ENCODE peak calls at places on chromosomes 16 and 17, in ten cellular contexts. M is ureter; D is T-helper 1 cell; C is left ventricle myocardium inferior; A is stimulated activated CD4-positive, alpha-beta T cell treated with anti-CD3 and anti-CD28 coated beads, Interleukin-15, amount 100 ng/mL, for 1 hour; T is fibroblast of mammary gland; S is activated CD4-positive, alpha-beta T cell treated with anti-CD3 and anti-CD28 coated beads for 24 hours; X is mammary epithelial cell; Y is effector CD4-positive, alpha-beta T cell; B is AG04450. H is an unnamed sample.

GRCh38 chr17:2421315-2422147 is 20.7 kb upstream of the MNT start:
- DNase-seq in M (no peak), D (no peak), C (no peak), A (no peak), T (peak), S (no peak), X (peak), Y (no peak), B (no peak), H (no peak)

GRCh38 chr16:89094252-89094901 is 725 bp downstream of the ACSF3 start:
- DNase-seq in M (no peak), D (no peak), C (no peak), A (no peak), T (no peak), S (no peak), X (peak), Y (no peak), B (no peak), H (peak)

GRCh38 chr17:32158870-32159585 is 16.7 kb downstream of the RHOT1 start:
- DNase-seq in M (no peak), D (no peak), C (no peak), A (no peak), T (no peak), S (no peak), X (no peak), Y (no peak), B (no peak), H (no peak)

GRCh38 chr16:17846030-17846429 is 375.3 kb upstream of the XYLT1 start:
- DNase-seq in M (no peak), D (no peak), C (no peak), A (no peak), T (no peak), S (no peak), X (no peak), Y (no peak), B (no peak), H (no peak)

GRCh38 chr17:81615401-81615930 is 21.4 kb downstream of the NPLOC4 start:
- DNase-seq in M (no peak), D (no peak), C (no peak), A (no peak), T (no peak), S (no peak), X (no peak), Y (no peak), B (no peak), H (no peak)

GRCh38 chr16:4323845-4324478 is 8.1 kb downstream of the GLIS2 start:
- DNase-seq in M (peak), D (no peak), C (peak), A (no peak), T (peak), S (no peak), X (no peak), Y (no peak), B (no peak), H (no peak)

GRCh38 chr16:83653785-83654184 is 154.0 kb upstream of the HSBP1 start:
- DNase-seq in M (no peak), D (no peak), C (no peak), A (no peak), T (peak), S (no peak), X (peak), Y (no peak), B (no peak), H (no peak)

GRCh38 chr16:57260294-57260929 is 15.4 kb downstream of the ARL2BP start:
- DNase-seq in M (no peak), D (no peak), C (no peak), A (no peak), T (peak), S (no peak), X (peak), Y (peak), B (peak), H (peak)

GRCh38 chr16:81551821-81552304 is 107.3 kb downstream of the CMIP start:
- DNase-seq in M (no peak), D (no peak), C (peak), A (no peak), T (no peak), S (no peak), X (no peak), Y (no peak), B (no peak), H (no peak)

GRCh38 chr17:58085039-58085715 is 2.0 kb downstream of the DYNLL2 start:
- DNase-seq in M (no peak), D (no peak), C (no peak), A (no peak), T (no peak), S (no peak), X (no peak), Y (no peak), B (no peak), H (no peak)

GRCh38 chr17:56110463-56111138 is 42.7 kb upstream of the ANKFN1 start:
- DNase-seq in M (peak), D (no peak), C (no peak), A (no peak), T (no peak), S (no peak), X (no peak), Y (no peak), B (no peak), H (no peak)

GRCh38 chr17:142102-142661 is 4.8 kb downstream of the SCGB1C2 start:
- DNase-seq in M (peak), D (no peak), C (no peak), A (no peak), T (peak), S (no peak), X (peak), Y (no peak), B (no peak), H (peak)

GRCh38 chr17:8038954-8039610 is at the start of gene ALOX15B:
- DNase-seq in M (no peak), D (no peak), C (no peak), A (no peak), T (no peak), S (no peak), X (no peak), Y (no peak), B (no peak), H (no peak)

GRCh38 chr17:17096438-17097178 is 54.4 kb downstream of the MPRIP start:
- DNase-seq in M (no peak), D (no peak), C (no peak), A (no peak), T (peak), S (no peak), X (peak), Y (no peak), B (no peak), H (no peak)

GRCh38 chr17:60598001-60598736 is 1.8 kb upstream of the PPM1D start:
- DNase-seq in M (no peak), D (no peak), C (no peak), A (no peak), T (no peak), S (no peak), X (no peak), Y (no peak), B (no peak), H (no peak)

GRCh38 chr16:85004587-85005205 is 6.6 kb downstream of the ZDHHC7 start:
- DNase-seq in M (no peak), D (no peak), C (no peak), A (no peak), T (peak), S (no peak), X (peak), Y (no peak), B (peak), H (peak)

GRCh38 chr17:3802461-3803307 is 1.7 kb upstream of the ITGAE start:
- DNase-seq in M (peak), D (no peak), C (no peak), A (no peak), T (peak), S (no peak), X (peak), Y (no peak), B (peak), H (peak)

GRCh38 chr17:30429155-30429554 is 48.1 kb upstream of the GOSR1 start:
- DNase-seq in M (no peak), D (no peak), C (no peak), A (no peak), T (peak), S (no peak), X (no peak), Y (no peak), B (peak), H (no peak)

GRCh38 chr16:27444015-27444414 is 42.0 kb downstream of the IL21R start:
- DNase-seq in M (no peak), D (no peak), C (no peak), A (no peak), T (peak), S (no peak), X (peak), Y (no peak), B (no peak), H (no peak)

GRCh38 chr17:40218006-40218739 is 931 bp upstream of the WIPF2 start:
- DNase-seq in M (no peak), D (no peak), C (no peak), A (no peak), T (no peak), S (no peak), X (no peak), Y (no peak), B (no peak), H (no peak)

GRCh38 chr16:30351586-30352419 is 3.3 kb downstream of the CD2BP2 start:
- DNase-seq in M (peak), D (no peak), C (peak), A (no peak), T (peak), S (no peak), X (peak), Y (no peak), B (peak), H (peak)

GRCh38 chr17:44137891-44138709 is 3.6 kb upstream of the HROB start:
- DNase-seq in M (peak), D (peak), C (peak), A (peak), T (peak), S (peak), X (peak), Y (peak), B (peak), H (peak)

GRCh38 chr16:138049-138417 is 440 bp downstream of the NPRL3 start:
- DNase-seq in M (peak), D (peak), C (no peak), A (peak), T (no peak), S (no peak), X (no peak), Y (peak), B (no peak), H (no peak)

GRCh38 chr16:85846461-85846860 is 47.0 kb downstream of the COX4I1 start:
- DNase-seq in M (no peak), D (no peak), C (no peak), A (no peak), T (no peak), S (no peak), X (no peak), Y (no peak), B (no peak), H (no peak)

GRCh38 chr17:48219605-48220004 is 112.0 kb downstream of the SNX11 start:
- DNase-seq in M (no peak), D (no peak), C (no peak), A (no peak), T (no peak), S (no peak), X (no peak), Y (no peak), B (no peak), H (no peak)

GRCh38 chr16:88681709-88682451 is 4.4 kb downstream of the SNAI3 start:
- DNase-seq in M (no peak), D (no peak), C (peak), A (no peak), T (no peak), S (peak), X (no peak), Y (peak), B (no peak), H (no peak)

GRCh38 chr17:58487589-58488427 is at the start of gene HSF5:
- DNase-seq in M (no peak), D (peak), C (peak), A (peak), T (no peak), S (peak), X (no peak), Y (peak), B (no peak), H (no peak)

GRCh38 chr16:30615358-30616076 is 5.3 kb upstream of the ZNF689 start:
- DNase-seq in M (no peak), D (peak), C (peak), A (peak), T (peak), S (peak), X (no peak), Y (peak), B (no peak), H (peak)

GRCh38 chr16:84985079-84986065 is 26.0 kb downstream of the ZDHHC7 start:
- DNase-seq in M (no peak), D (no peak), C (no peak), A (no peak), T (peak), S (no peak), X (peak), Y (no peak), B (peak), H (peak)